ENCODE peak calls at places on chromosomes 5 and 9, in four cellular contexts. O, W, A and N are unnamed samples. For H3K4me1 and H3K36me3, the result is how much of the 10 kb centered on the place peaks cover.

GRCh38 chr9:136372561-136373299 is 739 bp downstream of the CARD9 start:
- DNase-seq in A (peak), W (no peak), O (peak), N (peak)

GRCh38 chr9:77980622-77981021 is 51.0 kb downstream of the GNAQ start:
- DNase-seq in W (no peak), A (no peak), O (no peak), N (no peak)

GRCh38 chr9:115035872-115036612 is 81.9 kb downstream of the TNC start:
- DNase-seq in W (no peak), O (no peak), A (peak), N (no peak)

GRCh38 chr5:134245101-134245604 is 19.3 kb upstream of the PPP2CA start:
- DNase-seq in O (no peak), A (peak), W (peak), N (no peak)

GRCh38 chr9:81565144-81565543 is 124.2 kb downstream of the TLE1 start:
- DNase-seq in O (no peak), W (no peak), A (no peak), N (no peak)

GRCh38 chr5:35924122-35924949 is 14.1 kb downstream of the CAPSL start:
- DNase-seq in A (no peak), W (no peak), O (no peak), N (no peak)

GRCh38 chr9:14749738-14750137 is 27.2 kb upstream of the CER1 start:
- DNase-seq in A (no peak), W (no peak), O (no peak), N (no peak)

GRCh38 chr5:98205691-98206461 is 567.6 kb upstream of the RGMB start:
- DNase-seq in W (no peak), A (peak), O (no peak), N (no peak)

DNA sequence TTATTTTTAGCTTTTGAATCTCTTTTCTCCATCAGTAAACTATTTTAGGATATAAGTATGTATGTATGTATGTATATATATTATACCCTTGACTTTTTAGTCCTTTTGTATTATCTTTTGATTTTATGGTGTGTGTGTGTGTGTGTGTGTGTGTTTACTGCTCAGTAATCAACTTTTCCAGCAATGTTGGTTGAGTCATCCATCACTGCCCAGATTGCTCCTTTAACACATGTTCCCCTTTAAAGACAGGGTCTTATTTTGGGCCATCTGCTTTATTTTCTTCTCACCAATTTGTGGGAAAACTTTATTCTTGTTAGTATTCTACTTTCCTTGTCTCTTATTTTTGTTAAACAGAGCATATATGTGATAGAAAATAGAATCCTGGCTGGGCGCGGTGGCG is 28.1 kb downstream of the ANKRD33B start:
- DNase-seq in W (no peak), A (no peak), O (no peak), N (no peak)
- H3K4me1 ChIP-seq in W (under half), A (under half), O (under half), N (under half)

DNA sequence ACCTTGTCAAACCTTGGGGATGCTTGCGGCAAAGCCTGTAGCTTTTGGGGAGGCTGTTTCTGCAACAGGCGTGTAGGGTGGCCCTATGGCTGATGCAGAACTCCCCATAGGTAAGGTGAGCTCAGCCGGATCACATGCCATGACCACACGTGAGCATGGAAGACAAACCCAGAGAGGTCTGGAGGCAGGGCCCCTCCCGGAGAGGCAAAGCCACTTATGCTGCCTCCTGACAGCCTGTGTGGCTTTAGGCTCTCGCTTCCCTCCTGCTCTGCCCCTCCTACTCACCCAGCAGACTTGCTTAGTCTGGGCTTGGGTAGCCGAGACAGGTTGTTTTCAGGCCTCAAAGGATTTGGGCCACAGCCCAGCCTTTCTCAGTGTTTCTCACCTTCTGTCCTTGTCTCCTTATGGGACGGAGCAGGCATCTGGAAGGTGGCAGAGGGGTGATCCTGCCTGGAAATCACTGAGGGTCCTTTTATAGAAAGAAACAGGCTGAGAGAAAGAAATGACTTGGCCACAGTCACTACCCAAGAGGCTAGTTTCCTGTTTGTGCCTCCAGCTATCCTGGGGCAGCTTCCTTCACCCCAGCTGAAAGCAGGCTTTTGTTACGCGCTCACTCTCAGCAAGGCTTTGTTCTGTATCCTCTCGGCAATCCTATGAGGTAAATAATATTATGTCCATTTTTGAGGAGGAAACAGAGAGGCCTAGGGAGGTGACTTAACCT is 89.9 kb downstream of the DAB2IP start:
- DNase-seq in W (no peak), O (no peak), A (peak), N (no peak)
- H3K27ac ChIP-seq in W (peak), O (peak), A (no peak), N (no peak)

GRCh38 chr9:113996531-113997001 is 81.5 kb downstream of the AMBP start:
- DNase-seq in O (no peak), W (peak), A (no peak), N (no peak)
- H3K36me3 ChIP-seq in O (under half), W (under half), A (under half), N (under half)

GRCh38 chr5:88675159-88675757 is 207.7 kb downstream of the MEF2C start:
- DNase-seq in A (no peak), W (no peak), O (no peak), N (no peak)

GRCh38 chr5:88674262-88675158 is 208.5 kb downstream of the MEF2C start:
- DNase-seq in W (no peak), A (peak), O (peak), N (no peak)

GRCh38 chr5:88677502-88677901 is 205.5 kb downstream of the MEF2C start:
- DNase-seq in W (no peak), A (no peak), O (no peak), N (no peak)

GRCh38 chr5:88676637-88677481 is 206.1 kb downstream of the MEF2C start:
- DNase-seq in W (no peak), O (no peak), A (no peak), N (no peak)

GRCh38 chr5:88675758-88676636 is 207.0 kb downstream of the MEF2C start:
- DNase-seq in A (peak), O (peak), W (no peak), N (no peak)
- H3K4me1 ChIP-seq in A (under half), O (under half), W (under half), N (under half)

GRCh38 chr5:111463304-111463703 is 49.0 kb downstream of the STARD4 start:
- DNase-seq in O (no peak), W (no peak), A (peak), N (no peak)

GRCh38 chr5:111461934-111462333 is 50.4 kb downstream of the STARD4 start:
- DNase-seq in A (no peak), O (no peak), W (no peak), N (no peak)

GRCh38 chr5:111461261-111461671 is 51.1 kb downstream of the STARD4 start:
- DNase-seq in A (peak), W (no peak), O (peak), N (no peak)
- H3K27ac ChIP-seq in A (no peak), W (no peak), O (no peak), N (no peak)

DNA sequence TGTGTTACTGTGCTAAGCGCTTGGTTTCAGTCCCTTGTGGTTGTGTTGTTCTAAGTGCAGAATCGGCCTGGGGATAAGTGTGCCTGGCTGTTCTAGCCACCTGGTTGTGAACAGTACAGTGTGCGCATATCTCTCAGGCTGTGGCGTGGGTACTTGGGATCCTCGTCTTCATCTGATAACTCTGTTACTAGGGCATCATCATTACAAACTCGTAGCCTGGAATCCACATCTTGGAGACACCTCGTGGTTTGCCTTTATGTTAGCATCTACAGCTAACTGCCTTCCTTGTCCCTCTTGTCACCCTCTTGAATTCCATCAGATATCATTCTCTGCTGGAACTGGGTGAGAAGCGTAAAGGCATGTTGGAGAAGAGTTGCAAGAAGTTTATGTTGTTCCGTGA is 41.5 kb downstream of the SPTAN1 start:
- DNase-seq in W (no peak), O (no peak), A (peak), N (no peak)
- H3K36me3 ChIP-seq in W (under half), O (under half), A (under half), N (under half)